ENCODE peak calls at places on chromosomes 5 and 9, in six cellular contexts. G, H, O, X, Y and A are unnamed samples.

GRCh38 chr5:113182658-113183344 is 206.2 kb downstream of the DCP2 start:
- DNase-seq in Y (no peak), O (no peak), G (no peak), H (no peak), X (no peak), A (no peak)

GRCh38 chr5:10581867-10582511 is 18.1 kb downstream of the ANKRD33B start:
- DNase-seq in O (no peak), Y (no peak), X (no peak), H (no peak), G (peak), A (no peak)

GRCh38 chr5:6900828-6901227 is 187.6 kb downstream of the TENT4A start:
- DNase-seq in G (no peak), H (no peak), O (peak), Y (no peak), X (no peak), A (no peak)

GRCh38 chr9:133704711-133705181 is 33.4 kb downstream of the SARDH start:
- DNase-seq in O (no peak), Y (peak), G (no peak), X (no peak), H (no peak), A (no peak)

GRCh38 chr5:43780586-43780985 is 177.6 kb downstream of the NNT start:
- DNase-seq in G (peak), Y (no peak), H (no peak), X (peak), O (no peak), A (no peak)

GRCh38 chr9:69012690-69013403 is 1.1 kb downstream of the PRKACG start:
- DNase-seq in X (no peak), O (no peak), G (no peak), Y (no peak), H (no peak), A (no peak)

GRCh38 chr9:37061763-37062162 is 27.7 kb upstream of the PAX5 start:
- DNase-seq in X (no peak), H (no peak), O (no peak), G (peak), Y (no peak), A (no peak)

GRCh38 chr5:90297045-90297764 is 112.4 kb downstream of the CETN3 start:
- DNase-seq in H (no peak), G (no peak), Y (no peak), O (no peak), X (no peak), A (no peak)

GRCh38 chr5:116944171-116944570 is 369.5 kb upstream of the SEMA6A start:
- DNase-seq in Y (peak), O (peak), X (no peak), G (no peak), H (no peak), A (no peak)

DNA sequence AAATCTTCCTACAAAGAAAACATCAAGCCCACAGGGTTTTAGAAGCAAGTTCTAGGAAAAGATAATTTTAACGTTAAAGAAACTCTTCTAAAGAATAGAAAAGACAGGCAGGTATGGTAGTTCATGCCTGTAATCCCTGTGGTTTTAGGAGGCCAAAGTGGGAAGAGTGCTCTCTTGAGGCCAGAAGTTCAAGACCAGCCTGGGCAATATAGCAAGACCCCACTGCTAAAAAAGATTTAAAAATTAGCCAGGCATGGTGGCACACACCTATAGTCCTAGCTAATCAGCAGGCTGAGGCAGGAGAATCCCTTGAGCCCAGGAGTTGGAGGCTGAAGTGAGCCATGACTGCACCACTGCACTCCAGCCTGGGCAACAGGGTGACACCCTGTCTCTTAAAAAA is 193.3 kb downstream of the MLLT3 start:
- DNase-seq in Y (no peak), X (no peak), G (no peak), O (no peak), H (no peak), A (no peak)
- TF ChIP-seq CTCF in Y (no peak), X (no peak), G (no peak), O (no peak), H (no peak), A (no peak)

GRCh38 chr5:157308826-157309465 is 43.0 kb downstream of the CYFIP2 start:
- DNase-seq in Y (no peak), O (peak), X (no peak), G (no peak), H (no peak), A (no peak)
- TF ChIP-seq CTCF in Y (no peak), O (no peak), X (peak), G (no peak), H (no peak), A (no peak)

GRCh38 chr5:33579789-33580188 is 139.0 kb downstream of the TARS1 start:
- DNase-seq in H (no peak), X (no peak), G (no peak), O (no peak), Y (no peak), A (no peak)

GRCh38 chr5:33579163-33579562 is 138.4 kb downstream of the TARS1 start:
- DNase-seq in O (no peak), Y (no peak), X (no peak), H (no peak), G (no peak), A (no peak)

GRCh38 chr5:33582417-33582816 is 141.7 kb downstream of the TARS1 start:
- DNase-seq in G (no peak), Y (no peak), X (no peak), O (no peak), H (no peak), A (no peak)

DNA sequence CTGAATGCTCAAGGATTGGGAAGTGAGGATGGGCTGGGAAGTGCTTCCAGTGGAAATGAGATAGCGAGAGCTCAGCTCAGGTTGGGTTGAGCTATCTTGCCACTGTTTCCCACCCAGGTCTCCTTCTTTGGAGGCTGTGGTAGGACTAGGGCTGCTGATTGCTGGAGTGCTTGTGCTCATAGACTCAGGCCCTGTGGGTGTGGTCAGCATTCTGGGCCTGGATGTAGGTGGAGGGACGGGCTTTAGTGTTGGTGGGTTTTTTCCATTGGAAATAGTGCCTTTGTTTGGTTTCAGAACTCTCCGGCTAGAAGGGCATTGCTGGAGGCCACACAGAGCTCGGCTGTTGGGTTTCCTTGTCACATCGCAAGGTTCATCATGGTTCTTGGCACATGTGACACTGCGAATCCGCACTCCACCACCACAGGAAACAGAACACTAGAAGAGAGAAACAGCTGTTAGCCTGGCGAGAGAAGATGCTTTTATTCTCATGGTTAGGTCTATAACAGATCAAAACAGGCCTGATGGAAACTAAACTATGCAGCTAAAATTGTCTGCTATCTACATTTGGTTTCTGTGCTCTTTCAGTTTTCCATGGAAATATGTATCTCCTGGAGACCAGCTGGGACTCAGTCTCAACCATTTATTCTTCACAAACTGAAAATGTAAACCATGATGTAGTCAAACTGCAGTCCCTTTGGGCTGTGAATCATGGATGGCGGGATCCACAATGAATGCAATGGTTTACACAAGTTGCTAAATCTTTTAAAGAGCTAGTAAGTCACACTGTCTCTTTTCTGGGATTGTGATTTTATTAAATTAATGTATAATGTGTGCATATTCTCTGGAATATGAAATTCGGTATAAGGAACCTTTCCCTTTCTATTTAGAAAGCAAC is 136.2 kb downstream of the TARS1 start:
- DNase-seq in X (no peak), O (no peak), Y (no peak), H (no peak), G (peak), A (no peak)
- TF ChIP-seq CTCF in X (no peak), O (no peak), Y (no peak), H (no peak), G (no peak), A (no peak)

GRCh38 chr9:121295662-121296191 is 27.8 kb downstream of the GSN start:
- DNase-seq in X (no peak), H (peak), O (no peak), G (no peak), Y (no peak), A (no peak)
- TF ChIP-seq CTCF in X (no peak), H (no peak), O (no peak), G (no peak), Y (no peak), A (no peak)

GRCh38 chr9:88660611-88661010 is 125.6 kb downstream of the NXNL2 start:
- DNase-seq in X (no peak), Y (peak), G (peak), O (no peak), H (no peak), A (no peak)
- TF ChIP-seq CTCF in X (peak), Y (no peak), G (peak), O (no peak), H (no peak), A (peak)